ENCODE peak calls at places on chromosomes 7 and 10, in nine cellular contexts. One of them, this sample, is unnamed.

GRCh38 chr7:5082806-5083205 is 37.1 kb downstream of the RBAK start:
- DNase-seq in PC-9: no peak
- DNase-seq in HAP-1: no peak
- DNase-seq in spleen: no peak
- DNase-seq in progenitor cell of endocrine pancreas: no peak
- DNase-seq in neural crest cell: no peak
- DNase-seq in stimulated activated CD4-positive, alpha-beta T cell treated with anti-CD3 and anti-CD28 coated beads, Interleukin-2, amount 100 ng/mL, for 48 hours: no peak
- DNase-seq in activated CD8-positive, alpha-beta memory T cell treated with anti-CD3 and anti-CD28 coated beads for 48 hours: no peak
- DNase-seq in activated T-helper 1 cell treated with anti-CD3 and anti-CD28 coated beads, Interleukin-2, amount 50 U/mL, for 16 hours: no peak
- DNase-seq in this sample: no peak

GRCh38 chr10:62726142-62726541 is 78.4 kb upstream of the ADO start:
- DNase-seq in stimulated activated CD4-positive, alpha-beta T cell treated with anti-CD3 and anti-CD28 coated beads, Interleukin-2, amount 100 ng/mL, for 48 hours: peak; percentile 55
- DNase-seq in spleen: no peak
- DNase-seq in activated T-helper 1 cell treated with anti-CD3 and anti-CD28 coated beads, Interleukin-2, amount 50 U/mL, for 16 hours: peak; percentile 43
- DNase-seq in activated CD8-positive, alpha-beta memory T cell treated with anti-CD3 and anti-CD28 coated beads for 48 hours: no peak
- DNase-seq in PC-9: no peak
- DNase-seq in neural crest cell: no peak
- DNase-seq in HAP-1: no peak
- DNase-seq in progenitor cell of endocrine pancreas: no peak
- DNase-seq in this sample: no peak

GRCh38 chr7:109873296-109873695 is 1217.6 kb upstream of the LRRN3 start:
- DNase-seq in activated T-helper 1 cell treated with anti-CD3 and anti-CD28 coated beads, Interleukin-2, amount 50 U/mL, for 16 hours: no peak
- DNase-seq in spleen: no peak
- DNase-seq in activated CD8-positive, alpha-beta memory T cell treated with anti-CD3 and anti-CD28 coated beads for 48 hours: no peak
- DNase-seq in progenitor cell of endocrine pancreas: no peak
- DNase-seq in PC-9: no peak
- DNase-seq in stimulated activated CD4-positive, alpha-beta T cell treated with anti-CD3 and anti-CD28 coated beads, Interleukin-2, amount 100 ng/mL, for 48 hours: no peak
- DNase-seq in neural crest cell: no peak
- DNase-seq in HAP-1: no peak
- DNase-seq in this sample: peak; percentile 55

GRCh38 chr10:57785546-57785945 is 482.1 kb downstream of the IPMK start:
- DNase-seq in progenitor cell of endocrine pancreas: no peak
- DNase-seq in PC-9: peak; percentile 35
- DNase-seq in activated T-helper 1 cell treated with anti-CD3 and anti-CD28 coated beads, Interleukin-2, amount 50 U/mL, for 16 hours: no peak
- DNase-seq in spleen: no peak
- DNase-seq in neural crest cell: no peak
- DNase-seq in activated CD8-positive, alpha-beta memory T cell treated with anti-CD3 and anti-CD28 coated beads for 48 hours: no peak
- DNase-seq in stimulated activated CD4-positive, alpha-beta T cell treated with anti-CD3 and anti-CD28 coated beads, Interleukin-2, amount 100 ng/mL, for 48 hours: no peak
- DNase-seq in HAP-1: no peak
- DNase-seq in this sample: no peak

GRCh38 chr10:52400564-52400963 is 86.5 kb downstream of the DKK1 start:
- DNase-seq in activated CD8-positive, alpha-beta memory T cell treated with anti-CD3 and anti-CD28 coated beads for 48 hours: no peak
- DNase-seq in spleen: no peak
- DNase-seq in PC-9: no peak
- DNase-seq in progenitor cell of endocrine pancreas: no peak
- DNase-seq in stimulated activated CD4-positive, alpha-beta T cell treated with anti-CD3 and anti-CD28 coated beads, Interleukin-2, amount 100 ng/mL, for 48 hours: no peak
- DNase-seq in activated T-helper 1 cell treated with anti-CD3 and anti-CD28 coated beads, Interleukin-2, amount 50 U/mL, for 16 hours: no peak
- DNase-seq in neural crest cell: no peak
- DNase-seq in HAP-1: no peak
- DNase-seq in this sample: no peak

GRCh38 chr7:16770657-16771329 is 17.2 kb downstream of the TSPAN13 start:
- DNase-seq in neural crest cell: no peak
- DNase-seq in activated CD8-positive, alpha-beta memory T cell treated with anti-CD3 and anti-CD28 coated beads for 48 hours: no peak
- DNase-seq in stimulated activated CD4-positive, alpha-beta T cell treated with anti-CD3 and anti-CD28 coated beads, Interleukin-2, amount 100 ng/mL, for 48 hours: no peak
- DNase-seq in HAP-1: peak; percentile 53
- DNase-seq in progenitor cell of endocrine pancreas: no peak
- DNase-seq in activated T-helper 1 cell treated with anti-CD3 and anti-CD28 coated beads, Interleukin-2, amount 50 U/mL, for 16 hours: no peak
- DNase-seq in PC-9: no peak
- DNase-seq in spleen: no peak
- DNase-seq in this sample: no peak

GRCh38 chr7:140358771-140359095 is 39.6 kb downstream of the SLC37A3 start:
- DNase-seq in progenitor cell of endocrine pancreas: no peak
- DNase-seq in stimulated activated CD4-positive, alpha-beta T cell treated with anti-CD3 and anti-CD28 coated beads, Interleukin-2, amount 100 ng/mL, for 48 hours: no peak
- DNase-seq in HAP-1: no peak
- DNase-seq in PC-9: no peak
- DNase-seq in spleen: peak; percentile 76
- DNase-seq in activated T-helper 1 cell treated with anti-CD3 and anti-CD28 coated beads, Interleukin-2, amount 50 U/mL, for 16 hours: no peak
- DNase-seq in neural crest cell: no peak
- DNase-seq in activated CD8-positive, alpha-beta memory T cell treated with anti-CD3 and anti-CD28 coated beads for 48 hours: no peak
- DNase-seq in this sample: no peak

GRCh38 chr10:112875474-112876267 is 74.4 kb upstream of the TCF7L2 start:
- DNase-seq in HAP-1: peak; percentile 8
- DNase-seq in PC-9: peak; percentile 1
- DNase-seq in spleen: no peak
- DNase-seq in stimulated activated CD4-positive, alpha-beta T cell treated with anti-CD3 and anti-CD28 coated beads, Interleukin-2, amount 100 ng/mL, for 48 hours: no peak
- DNase-seq in activated T-helper 1 cell treated with anti-CD3 and anti-CD28 coated beads, Interleukin-2, amount 50 U/mL, for 16 hours: no peak
- DNase-seq in neural crest cell: no peak
- DNase-seq in progenitor cell of endocrine pancreas: no peak
- DNase-seq in activated CD8-positive, alpha-beta memory T cell treated with anti-CD3 and anti-CD28 coated beads for 48 hours: no peak
- DNase-seq in this sample: peak; percentile 55

GRCh38 chr7:564176-564890 is 44.7 kb upstream of the PDGFA start:
- DNase-seq in activated CD8-positive, alpha-beta memory T cell treated with anti-CD3 and anti-CD28 coated beads for 48 hours: no peak
- DNase-seq in progenitor cell of endocrine pancreas: no peak
- DNase-seq in neural crest cell: no peak
- DNase-seq in activated T-helper 1 cell treated with anti-CD3 and anti-CD28 coated beads, Interleukin-2, amount 50 U/mL, for 16 hours: no peak
- DNase-seq in stimulated activated CD4-positive, alpha-beta T cell treated with anti-CD3 and anti-CD28 coated beads, Interleukin-2, amount 100 ng/mL, for 48 hours: no peak
- DNase-seq in HAP-1: no peak
- DNase-seq in spleen: no peak
- DNase-seq in PC-9: no peak
- DNase-seq in this sample: no peak

GRCh38 chr7:10940748-10941358 is 32.8 kb upstream of the PHF14 start:
- DNase-seq in HAP-1: no peak
- DNase-seq in PC-9: peak; percentile 10
- DNase-seq in activated CD8-positive, alpha-beta memory T cell treated with anti-CD3 and anti-CD28 coated beads for 48 hours: no peak
- DNase-seq in progenitor cell of endocrine pancreas: no peak
- DNase-seq in activated T-helper 1 cell treated with anti-CD3 and anti-CD28 coated beads, Interleukin-2, amount 50 U/mL, for 16 hours: no peak
- DNase-seq in spleen: no peak
- DNase-seq in stimulated activated CD4-positive, alpha-beta T cell treated with anti-CD3 and anti-CD28 coated beads, Interleukin-2, amount 100 ng/mL, for 48 hours: no peak
- DNase-seq in neural crest cell: no peak
- DNase-seq in this sample: peak; percentile 36

GRCh38 chr10:5814110-5815107 is 1.2 kb upstream of the GDI2 start:
- DNase-seq in neural crest cell: no peak
- DNase-seq in spleen: peak; percentile 42
- DNase-seq in stimulated activated CD4-positive, alpha-beta T cell treated with anti-CD3 and anti-CD28 coated beads, Interleukin-2, amount 100 ng/mL, for 48 hours: no peak
- DNase-seq in activated T-helper 1 cell treated with anti-CD3 and anti-CD28 coated beads, Interleukin-2, amount 50 U/mL, for 16 hours: no peak
- DNase-seq in activated CD8-positive, alpha-beta memory T cell treated with anti-CD3 and anti-CD28 coated beads for 48 hours: no peak
- DNase-seq in PC-9: no peak
- DNase-seq in HAP-1: no peak
- DNase-seq in progenitor cell of endocrine pancreas: no peak
- DNase-seq in this sample: peak; percentile 32

GRCh38 chr7:19333706-19334105 is 188.5 kb upstream of the FERD3L start:
- DNase-seq in spleen: no peak
- DNase-seq in activated CD8-positive, alpha-beta memory T cell treated with anti-CD3 and anti-CD28 coated beads for 48 hours: no peak
- DNase-seq in HAP-1: no peak
- DNase-seq in stimulated activated CD4-positive, alpha-beta T cell treated with anti-CD3 and anti-CD28 coated beads, Interleukin-2, amount 100 ng/mL, for 48 hours: no peak
- DNase-seq in progenitor cell of endocrine pancreas: no peak
- DNase-seq in PC-9: no peak
- DNase-seq in activated T-helper 1 cell treated with anti-CD3 and anti-CD28 coated beads, Interleukin-2, amount 50 U/mL, for 16 hours: no peak
- DNase-seq in neural crest cell: no peak
- DNase-seq in this sample: no peak

GRCh38 chr7:131507592-131508331 is 48.7 kb downstream of the PODXL start:
- DNase-seq in progenitor cell of endocrine pancreas: peak; percentile 71
- DNase-seq in spleen: peak; percentile 95
- DNase-seq in activated CD8-positive, alpha-beta memory T cell treated with anti-CD3 and anti-CD28 coated beads for 48 hours: peak; percentile 46
- DNase-seq in PC-9: peak; percentile 85
- DNase-seq in activated T-helper 1 cell treated with anti-CD3 and anti-CD28 coated beads, Interleukin-2, amount 50 U/mL, for 16 hours: peak; percentile 60
- DNase-seq in stimulated activated CD4-positive, alpha-beta T cell treated with anti-CD3 and anti-CD28 coated beads, Interleukin-2, amount 100 ng/mL, for 48 hours: peak; percentile 86
- DNase-seq in neural crest cell: peak; percentile 85
- DNase-seq in HAP-1: peak; percentile 89
- DNase-seq in this sample: peak; percentile 86

GRCh38 chr7:52639126-52639525 is 396.3 kb upstream of the POM121L12 start:
- DNase-seq in activated CD8-positive, alpha-beta memory T cell treated with anti-CD3 and anti-CD28 coated beads for 48 hours: no peak
- DNase-seq in spleen: no peak
- DNase-seq in progenitor cell of endocrine pancreas: no peak
- DNase-seq in HAP-1: no peak
- DNase-seq in activated T-helper 1 cell treated with anti-CD3 and anti-CD28 coated beads, Interleukin-2, amount 50 U/mL, for 16 hours: no peak
- DNase-seq in PC-9: no peak
- DNase-seq in stimulated activated CD4-positive, alpha-beta T cell treated with anti-CD3 and anti-CD28 coated beads, Interleukin-2, amount 100 ng/mL, for 48 hours: no peak
- DNase-seq in neural crest cell: no peak
- DNase-seq in this sample: no peak

GRCh38 chr7:126185959-126186580 is 1066.7 kb downstream of the GRM8 start:
- DNase-seq in HAP-1: peak; percentile 55
- DNase-seq in progenitor cell of endocrine pancreas: no peak
- DNase-seq in stimulated activated CD4-positive, alpha-beta T cell treated with anti-CD3 and anti-CD28 coated beads, Interleukin-2, amount 100 ng/mL, for 48 hours: no peak
- DNase-seq in neural crest cell: peak; percentile 16
- DNase-seq in spleen: no peak
- DNase-seq in activated T-helper 1 cell treated with anti-CD3 and anti-CD28 coated beads, Interleukin-2, amount 50 U/mL, for 16 hours: no peak
- DNase-seq in activated CD8-positive, alpha-beta memory T cell treated with anti-CD3 and anti-CD28 coated beads for 48 hours: no peak
- DNase-seq in PC-9: no peak
- DNase-seq in this sample: no peak

GRCh38 chr7:47379629-47380324 is 202.1 kb downstream of the TNS3 start:
- DNase-seq in PC-9: peak; percentile 86
- DNase-seq in spleen: peak; percentile 41
- DNase-seq in HAP-1: peak; percentile 73
- DNase-seq in neural crest cell: peak; percentile 42
- DNase-seq in stimulated activated CD4-positive, alpha-beta T cell treated with anti-CD3 and anti-CD28 coated beads, Interleukin-2, amount 100 ng/mL, for 48 hours: no peak
- DNase-seq in activated T-helper 1 cell treated with anti-CD3 and anti-CD28 coated beads, Interleukin-2, amount 50 U/mL, for 16 hours: no peak
- DNase-seq in progenitor cell of endocrine pancreas: peak; percentile 24
- DNase-seq in activated CD8-positive, alpha-beta memory T cell treated with anti-CD3 and anti-CD28 coated beads for 48 hours: no peak
- DNase-seq in this sample: peak; percentile 79

GRCh38 chr7:120486164-120486563 is 213.2 kb downstream of the KCND2 start:
- DNase-seq in activated T-helper 1 cell treated with anti-CD3 and anti-CD28 coated beads, Interleukin-2, amount 50 U/mL, for 16 hours: no peak
- DNase-seq in neural crest cell: no peak
- DNase-seq in spleen: no peak
- DNase-seq in progenitor cell of endocrine pancreas: no peak
- DNase-seq in stimulated activated CD4-positive, alpha-beta T cell treated with anti-CD3 and anti-CD28 coated beads, Interleukin-2, amount 100 ng/mL, for 48 hours: no peak
- DNase-seq in activated CD8-positive, alpha-beta memory T cell treated with anti-CD3 and anti-CD28 coated beads for 48 hours: no peak
- DNase-seq in PC-9: peak; percentile 24
- DNase-seq in HAP-1: no peak
- DNase-seq in this sample: no peak

GRCh38 chr7:129657363-129657762 is 45.8 kb downstream of the NRF1 start:
- DNase-seq in stimulated activated CD4-positive, alpha-beta T cell treated with anti-CD3 and anti-CD28 coated beads, Interleukin-2, amount 100 ng/mL, for 48 hours: no peak
- DNase-seq in spleen: no peak
- DNase-seq in activated CD8-positive, alpha-beta memory T cell treated with anti-CD3 and anti-CD28 coated beads for 48 hours: no peak
- DNase-seq in progenitor cell of endocrine pancreas: no peak
- DNase-seq in neural crest cell: no peak
- DNase-seq in PC-9: peak; percentile 38
- DNase-seq in activated T-helper 1 cell treated with anti-CD3 and anti-CD28 coated beads, Interleukin-2, amount 50 U/mL, for 16 hours: no peak
- DNase-seq in HAP-1: no peak
- DNase-seq in this sample: no peak

GRCh38 chr10:102347236-102347828 is 48.2 kb upstream of the NFKB2 start:
- DNase-seq in progenitor cell of endocrine pancreas: peak; percentile 16
- DNase-seq in PC-9: peak; percentile 39
- DNase-seq in stimulated activated CD4-positive, alpha-beta T cell treated with anti-CD3 and anti-CD28 coated beads, Interleukin-2, amount 100 ng/mL, for 48 hours: no peak
- DNase-seq in spleen: no peak
- DNase-seq in neural crest cell: peak; percentile 13
- DNase-seq in activated CD8-positive, alpha-beta memory T cell treated with anti-CD3 and anti-CD28 coated beads for 48 hours: no peak
- DNase-seq in HAP-1: peak; percentile 59
- DNase-seq in activated T-helper 1 cell treated with anti-CD3 and anti-CD28 coated beads, Interleukin-2, amount 50 U/mL, for 16 hours: no peak
- DNase-seq in this sample: peak; percentile 22

GRCh38 chr7:21084286-21084685 is 297.6 kb upstream of the SP8 start:
- DNase-seq in PC-9: no peak
- DNase-seq in stimulated activated CD4-positive, alpha-beta T cell treated with anti-CD3 and anti-CD28 coated beads, Interleukin-2, amount 100 ng/mL, for 48 hours: no peak
- DNase-seq in neural crest cell: no peak
- DNase-seq in progenitor cell of endocrine pancreas: no peak
- DNase-seq in HAP-1: no peak
- DNase-seq in spleen: no peak
- DNase-seq in activated T-helper 1 cell treated with anti-CD3 and anti-CD28 coated beads, Interleukin-2, amount 50 U/mL, for 16 hours: no peak
- DNase-seq in activated CD8-positive, alpha-beta memory T cell treated with anti-CD3 and anti-CD28 coated beads for 48 hours: no peak
- DNase-seq in this sample: no peak

GRCh38 chr7:152859781-152860191 is 100.2 kb downstream of the ACTR3B start:
- DNase-seq in PC-9: no peak
- DNase-seq in activated CD8-positive, alpha-beta memory T cell treated with anti-CD3 and anti-CD28 coated beads for 48 hours: no peak
- DNase-seq in stimulated activated CD4-positive, alpha-beta T cell treated with anti-CD3 and anti-CD28 coated beads, Interleukin-2, amount 100 ng/mL, for 48 hours: peak; percentile 9
- DNase-seq in neural crest cell: no peak
- DNase-seq in spleen: no peak
- DNase-seq in HAP-1: peak; percentile 43
- DNase-seq in progenitor cell of endocrine pancreas: no peak
- DNase-seq in activated T-helper 1 cell treated with anti-CD3 and anti-CD28 coated beads, Interleukin-2, amount 50 U/mL, for 16 hours: no peak
- DNase-seq in this sample: no peak

GRCh38 chr7:3597243-3597642 is 296.2 kb downstream of the SDK1 start:
- DNase-seq in neural crest cell: no peak
- DNase-seq in activated T-helper 1 cell treated with anti-CD3 and anti-CD28 coated beads, Interleukin-2, amount 50 U/mL, for 16 hours: no peak
- DNase-seq in stimulated activated CD4-positive, alpha-beta T cell treated with anti-CD3 and anti-CD28 coated beads, Interleukin-2, amount 100 ng/mL, for 48 hours: no peak
- DNase-seq in HAP-1: no peak
- DNase-seq in activated CD8-positive, alpha-beta memory T cell treated with anti-CD3 and anti-CD28 coated beads for 48 hours: no peak
- DNase-seq in progenitor cell of endocrine pancreas: no peak
- DNase-seq in spleen: peak; percentile 85
- DNase-seq in PC-9: no peak
- DNase-seq in this sample: no peak

GRCh38 chr7:149873968-149874643 is at the start of gene ATP6V0E2:
- DNase-seq in neural crest cell: no peak
- DNase-seq in activated CD8-positive, alpha-beta memory T cell treated with anti-CD3 and anti-CD28 coated beads for 48 hours: no peak
- DNase-seq in PC-9: no peak
- DNase-seq in progenitor cell of endocrine pancreas: no peak
- DNase-seq in activated T-helper 1 cell treated with anti-CD3 and anti-CD28 coated beads, Interleukin-2, amount 50 U/mL, for 16 hours: no peak
- DNase-seq in stimulated activated CD4-positive, alpha-beta T cell treated with anti-CD3 and anti-CD28 coated beads, Interleukin-2, amount 100 ng/mL, for 48 hours: no peak
- DNase-seq in spleen: no peak
- DNase-seq in HAP-1: no peak
- DNase-seq in this sample: peak; percentile 23

GRCh38 chr7:27863866-27864265 is 123.9 kb downstream of the TAX1BP1 start:
- DNase-seq in spleen: no peak
- DNase-seq in activated CD8-positive, alpha-beta memory T cell treated with anti-CD3 and anti-CD28 coated beads for 48 hours: no peak
- DNase-seq in neural crest cell: no peak
- DNase-seq in activated T-helper 1 cell treated with anti-CD3 and anti-CD28 coated beads, Interleukin-2, amount 50 U/mL, for 16 hours: no peak
- DNase-seq in stimulated activated CD4-positive, alpha-beta T cell treated with anti-CD3 and anti-CD28 coated beads, Interleukin-2, amount 100 ng/mL, for 48 hours: no peak
- DNase-seq in progenitor cell of endocrine pancreas: no peak
- DNase-seq in HAP-1: no peak
- DNase-seq in PC-9: peak; percentile 64
- DNase-seq in this sample: no peak

GRCh38 chr10:102802920-102803534 is 34.2 kb downstream of the CYP17A1 start:
- DNase-seq in progenitor cell of endocrine pancreas: no peak
- DNase-seq in activated T-helper 1 cell treated with anti-CD3 and anti-CD28 coated beads, Interleukin-2, amount 50 U/mL, for 16 hours: no peak
- DNase-seq in activated CD8-positive, alpha-beta memory T cell treated with anti-CD3 and anti-CD28 coated beads for 48 hours: no peak
- DNase-seq in PC-9: no peak
- DNase-seq in stimulated activated CD4-positive, alpha-beta T cell treated with anti-CD3 and anti-CD28 coated beads, Interleukin-2, amount 100 ng/mL, for 48 hours: no peak
- DNase-seq in HAP-1: no peak
- DNase-seq in spleen: no peak
- DNase-seq in neural crest cell: no peak
- DNase-seq in this sample: no peak

GRCh38 chr10:119611433-119611832 is 14.7 kb upstream of the TIAL1 start:
- DNase-seq in neural crest cell: no peak
- DNase-seq in activated T-helper 1 cell treated with anti-CD3 and anti-CD28 coated beads, Interleukin-2, amount 50 U/mL, for 16 hours: no peak
- DNase-seq in stimulated activated CD4-positive, alpha-beta T cell treated with anti-CD3 and anti-CD28 coated beads, Interleukin-2, amount 100 ng/mL, for 48 hours: no peak
- DNase-seq in PC-9: no peak
- DNase-seq in spleen: no peak
- DNase-seq in HAP-1: no peak
- DNase-seq in progenitor cell of endocrine pancreas: no peak
- DNase-seq in activated CD8-positive, alpha-beta memory T cell treated with anti-CD3 and anti-CD28 coated beads for 48 hours: no peak
- DNase-seq in this sample: no peak

GRCh38 chr7:46153951-46154787 is 233.1 kb upstream of the IGFBP3 start:
- DNase-seq in PC-9: peak; percentile 55
- DNase-seq in activated T-helper 1 cell treated with anti-CD3 and anti-CD28 coated beads, Interleukin-2, amount 50 U/mL, for 16 hours: no peak
- DNase-seq in stimulated activated CD4-positive, alpha-beta T cell treated with anti-CD3 and anti-CD28 coated beads, Interleukin-2, amount 100 ng/mL, for 48 hours: no peak
- DNase-seq in activated CD8-positive, alpha-beta memory T cell treated with anti-CD3 and anti-CD28 coated beads for 48 hours: no peak
- DNase-seq in spleen: no peak
- DNase-seq in neural crest cell: no peak
- DNase-seq in progenitor cell of endocrine pancreas: no peak
- DNase-seq in HAP-1: no peak
- DNase-seq in this sample: no peak

GRCh38 chr7:30559566-30559965 is 35.1 kb upstream of the GARS1 start:
- DNase-seq in progenitor cell of endocrine pancreas: no peak
- DNase-seq in HAP-1: no peak
- DNase-seq in stimulated activated CD4-positive, alpha-beta T cell treated with anti-CD3 and anti-CD28 coated beads, Interleukin-2, amount 100 ng/mL, for 48 hours: no peak
- DNase-seq in spleen: no peak
- DNase-seq in neural crest cell: no peak
- DNase-seq in PC-9: no peak
- DNase-seq in activated CD8-positive, alpha-beta memory T cell treated with anti-CD3 and anti-CD28 coated beads for 48 hours: no peak
- DNase-seq in activated T-helper 1 cell treated with anti-CD3 and anti-CD28 coated beads, Interleukin-2, amount 50 U/mL, for 16 hours: no peak
- DNase-seq in this sample: no peak

GRCh38 chr10:8365935-8366911 is 311.7 kb downstream of the GATA3 start:
- DNase-seq in activated CD8-positive, alpha-beta memory T cell treated with anti-CD3 and anti-CD28 coated beads for 48 hours: peak; percentile 24
- DNase-seq in HAP-1: no peak
- DNase-seq in neural crest cell: no peak
- DNase-seq in PC-9: peak; percentile 94
- DNase-seq in activated T-helper 1 cell treated with anti-CD3 and anti-CD28 coated beads, Interleukin-2, amount 50 U/mL, for 16 hours: peak; percentile 35
- DNase-seq in spleen: no peak
- DNase-seq in progenitor cell of endocrine pancreas: no peak
- DNase-seq in stimulated activated CD4-positive, alpha-beta T cell treated with anti-CD3 and anti-CD28 coated beads, Interleukin-2, amount 100 ng/mL, for 48 hours: peak; percentile 33
- DNase-seq in this sample: no peak

GRCh38 chr7:112286294-112287086 is 80.0 kb downstream of the ZNF277 start:
- DNase-seq in spleen: no peak
- DNase-seq in PC-9: no peak
- DNase-seq in progenitor cell of endocrine pancreas: no peak
- DNase-seq in HAP-1: peak; percentile 74
- DNase-seq in stimulated activated CD4-positive, alpha-beta T cell treated with anti-CD3 and anti-CD28 coated beads, Interleukin-2, amount 100 ng/mL, for 48 hours: no peak
- DNase-seq in activated CD8-positive, alpha-beta memory T cell treated with anti-CD3 and anti-CD28 coated beads for 48 hours: no peak
- DNase-seq in activated T-helper 1 cell treated with anti-CD3 and anti-CD28 coated beads, Interleukin-2, amount 50 U/mL, for 16 hours: no peak
- DNase-seq in neural crest cell: no peak
- DNase-seq in this sample: no peak

This sample was measured in colonic mucosa.